ENCODE peak calls at places on chromosomes 13 and 19, in seven cellular contexts. M, Q, I, W, B, V and J are unnamed samples.
A peak's percentile ranks its signal among the peaks of the same experiment; 100 is the strongest.

GRCh38 chr19:39167461-39168257 is 29.1 kb upstream of the NCCRP1 start:
- DNase-seq in M (no peak), Q (peak; percentile 57), I (no peak), W (no peak), B (peak; percentile 64), V (no peak), J (peak; percentile 72)

GRCh38 chr19:708154-709141 is at the start of gene PALM:
- DNase-seq in M (no peak), Q (no peak), I (peak; percentile 80), W (peak; percentile 81), B (no peak), V (no peak), J (no peak)

GRCh38 chr13:51221674-51222509 is at the start of gene FAM124A:
- DNase-seq in M (no peak), Q (peak; percentile 53), I (peak; percentile 91), W (peak; percentile 81), B (no peak), V (peak; percentile 36), J (no peak)

GRCh38 chr13:48780713-48781341 is 127.1 kb downstream of the CYSLTR2 start:
- DNase-seq in M (no peak), Q (no peak), I (no peak), W (no peak), B (no peak), V (no peak), J (no peak)

GRCh38 chr13:25901460-25902376 is 150.1 kb downstream of the SHISA2 start:
- DNase-seq in M (no peak), Q (no peak), I (no peak), W (no peak), B (no peak), V (no peak), J (no peak)

GRCh38 chr19:13574933-13575332 is 68.7 kb upstream of the CACNA1A start:
- DNase-seq in M (no peak), Q (no peak), I (peak; percentile 61), W (peak; percentile 45), B (no peak), V (no peak), J (no peak)

GRCh38 chr13:52751196-52751595 is 11.6 kb upstream of the CNMD start:
- DNase-seq in M (no peak), Q (no peak), I (no peak), W (no peak), B (peak; percentile 42), V (no peak), J (no peak)

GRCh38 chr19:35545855-35546381 is 492 bp downstream of the TMEM147 start:
- DNase-seq in M (no peak), Q (peak; percentile 60), I (no peak), W (no peak), B (peak; percentile 65), V (peak; percentile 34), J (peak; percentile 54)

GRCh38 chr19:8307400-8307964 is 676 bp downstream of the CD320 start:
- DNase-seq in M (peak; percentile 66), Q (peak; percentile 24), I (peak; percentile 49), W (no peak), B (peak; percentile 47), V (no peak), J (no peak)

DNA sequence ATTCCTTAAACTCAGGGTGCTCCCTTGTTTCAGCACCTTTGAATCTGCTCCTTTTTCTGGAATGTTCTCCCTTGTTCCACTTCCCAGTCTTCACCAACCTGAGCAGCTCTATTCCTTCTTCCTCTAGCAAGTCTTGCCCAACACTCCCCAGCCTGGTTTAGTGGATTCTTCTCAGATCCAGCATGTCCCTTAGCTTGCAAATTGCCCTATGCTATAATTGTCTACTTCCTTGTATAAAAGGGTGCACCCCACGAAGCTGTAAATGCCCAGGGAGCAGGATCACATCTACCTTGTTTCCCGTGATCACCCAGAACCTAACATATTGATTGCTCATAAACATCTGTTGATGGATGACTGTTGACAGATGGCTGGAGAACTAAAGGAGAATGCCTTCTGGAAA is 93.1 kb upstream of the C1QTNF9B start:
- DNase-seq in M (no peak), Q (no peak), I (no peak), W (no peak), B (no peak), V (no peak), J (no peak)
- H3K4me1 ChIP-seq in M (no peaks in the 10 kb centered on the region), Q (peaks cover 20% of the 10 kb centered on the region), I (peaks cover 6% of the 10 kb centered on the region), W (no peaks in the 10 kb centered on the region), B (peaks cover 32% of the 10 kb centered on the region), V (peaks cover 14% of the 10 kb centered on the region), J (no peaks in the 10 kb centered on the region)

GRCh38 chr19:31402931-31403330 is 53.7 kb upstream of the TSHZ3 start:
- DNase-seq in M (no peak), Q (no peak), I (no peak), W (no peak), B (no peak), V (no peak), J (no peak)
- TF ChIP-seq CTCF in M (no peak), Q (no peak), I (no peak), W (no peak), B (no peak), V (no peak), J (no peak)

GRCh38 chr13:93225610-93226009 is 997 bp upstream of the GPC6 start:
- DNase-seq in M (no peak), Q (no peak), I (no peak), W (no peak), B (no peak), V (no peak), J (no peak)
- H3K4me3 ChIP-seq in M (peak overlapping the region; percentile 89), Q (no peak overlapping the region), I (peak overlapping the region; percentile 74), W (peak overlapping the region; percentile 84), B (no peak overlapping the region), V (no peak overlapping the region), J (no peak overlapping the region)

GRCh38 chr13:114065141-114065925 is 67.1 kb downstream of the RASA3 start:
- DNase-seq in M (peak; percentile 95), Q (peak; percentile 80), I (peak; percentile 63), W (peak; percentile 48), B (peak; percentile 77), V (peak; percentile 84), J (peak; percentile 83)
- H3K4me1 ChIP-seq in M (peaks cover 12% of the 10 kb centered on the region), Q (peaks cover 68% of the 10 kb centered on the region), I (peaks cover 28% of the 10 kb centered on the region), W (peaks cover 24% of the 10 kb centered on the region), B (peaks cover 11% of the 10 kb centered on the region), V (peaks cover 48% of the 10 kb centered on the region), J (peaks cover 18% of the 10 kb centered on the region)

GRCh38 chr13:40676007-40676406 is 9.6 kb upstream of the FOXO1 start:
- DNase-seq in M (no peak), Q (no peak), I (no peak), W (no peak), B (no peak), V (no peak), J (no peak)
- TF ChIP-seq CTCF in M (no peak), Q (no peak), I (no peak), W (no peak), B (no peak), V (no peak), J (no peak)

GRCh38 chr13:111209613-111210012 is 94.5 kb downstream of the ARHGEF7 start:
- DNase-seq in M (no peak), Q (no peak), I (no peak), W (no peak), B (no peak), V (no peak), J (no peak)

GRCh38 chr13:111210945-111211469 is 95.9 kb downstream of the ARHGEF7 start:
- DNase-seq in M (no peak), Q (no peak), I (no peak), W (no peak), B (no peak), V (no peak), J (no peak)

GRCh38 chr13:111211789-111212516 is 96.8 kb downstream of the ARHGEF7 start:
- DNase-seq in M (no peak), Q (no peak), I (peak; percentile 70), W (peak; percentile 66), B (no peak), V (no peak), J (no peak)

GRCh38 chr13:111210488-111210887 is 95.4 kb downstream of the ARHGEF7 start:
- DNase-seq in M (peak; percentile 79), Q (no peak), I (peak; percentile 45), W (no peak), B (no peak), V (no peak), J (peak; percentile 68)

GRCh38 chr13:111210082-111210481 is 95.0 kb downstream of the ARHGEF7 start:
- DNase-seq in M (no peak), Q (no peak), I (peak; percentile 41), W (no peak), B (no peak), V (no peak), J (no peak)
- H3K4me3 ChIP-seq in M (peak overlapping the region; percentile 0), Q (no peak overlapping the region), I (no peak overlapping the region), W (no peak overlapping the region), B (no peak overlapping the region), V (no peak overlapping the region), J (no peak overlapping the region)

DNA sequence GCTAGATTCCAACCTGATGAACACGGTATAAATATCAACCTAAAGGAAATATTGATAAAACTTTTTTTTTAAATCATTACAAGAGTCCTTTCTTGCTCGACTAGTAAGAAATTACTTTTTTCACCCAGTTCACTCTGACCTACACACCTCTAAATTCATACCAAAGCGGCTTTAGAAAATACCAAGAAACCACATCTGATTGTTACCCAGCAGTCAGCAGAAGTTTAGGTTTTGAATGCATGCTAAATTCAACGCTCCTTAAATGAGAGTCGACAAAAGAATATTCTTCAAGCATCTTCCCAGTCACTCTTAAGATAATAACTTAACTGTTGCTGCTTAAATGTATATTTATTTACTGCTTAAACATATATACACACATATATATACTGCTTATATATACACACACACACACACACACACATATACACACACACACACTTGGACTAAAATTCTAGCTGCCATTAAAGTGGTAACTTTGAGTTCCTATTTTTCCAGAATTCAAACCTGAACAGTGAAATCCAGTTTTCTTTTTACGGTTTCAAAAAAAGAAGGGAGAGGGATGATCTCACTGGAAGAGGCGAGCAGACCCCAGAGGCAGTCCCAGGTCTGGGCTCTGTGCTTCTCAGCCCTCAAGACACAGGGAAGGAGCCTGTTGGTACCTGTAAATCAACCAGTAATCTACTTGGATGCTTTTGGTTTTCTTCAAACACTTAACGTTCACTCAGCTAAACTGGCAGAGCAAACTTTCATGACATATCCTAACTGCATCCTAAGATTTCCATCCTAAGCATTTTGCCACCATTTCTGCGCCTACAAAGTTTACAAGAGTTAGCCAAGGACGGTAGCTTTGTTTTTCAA is 1.7 kb downstream of the STK24 start:
- DNase-seq in M (no peak), Q (no peak), I (peak; percentile 29), W (no peak), B (no peak), V (no peak), J (no peak)
- H3K4me1 ChIP-seq in M (no peaks in the 10 kb centered on the region), Q (peaks cover 64% of the 10 kb centered on the region), I (peaks cover 57% of the 10 kb centered on the region), W (peaks cover 43% of the 10 kb centered on the region), B (peaks cover 65% of the 10 kb centered on the region), V (peaks cover 48% of the 10 kb centered on the region), J (peaks cover 13% of the 10 kb centered on the region)

GRCh38 chr13:96542986-96543385 is 451.3 kb downstream of the OXGR1 start:
- DNase-seq in M (no peak), Q (no peak), I (no peak), W (no peak), B (no peak), V (no peak), J (no peak)
- TF ChIP-seq CTCF in M (no peak), Q (no peak), I (no peak), W (no peak), B (no peak), V (no peak), J (no peak)